ENCODE peak calls at places on chromosomes 7 and 10, in five cellular contexts. C is activated naive CD4-positive, alpha-beta T cell treated with anti-CD3 and anti-CD28 coated beads, Interleukin-2, amount 10 ng/mL, durations not matched to agents 7 days and 5 days; H is AG20443; D is WTC11; P is iPS-NIHi11. Y is an unnamed sample.

GRCh38 chr10:99235872-99236626 is 397 bp upstream of the HPSE2 start:
- DNase-seq in H (peak; percentile 35), C (no peak), P (peak; percentile 78), D (peak; percentile 58), Y (no peak)

GRCh38 chr7:131077735-131078134 is 249.9 kb upstream of the MKLN1 start:
- DNase-seq in P (no peak), H (no peak), D (no peak), C (no peak), Y (no peak)

GRCh38 chr10:95451568-95452524 is 109.3 kb downstream of the SORBS1 start:
- DNase-seq in C (no peak), P (no peak), D (no peak), H (no peak), Y (no peak)

GRCh38 chr7:134826105-134826504 is 46.7 kb downstream of the CALD1 start:
- DNase-seq in H (peak; percentile 58), D (no peak), C (no peak), P (peak; percentile 17), Y (no peak)

GRCh38 chr7:129670636-129671035 is 59.1 kb downstream of the NRF1 start:
- DNase-seq in P (no peak), H (no peak), C (no peak), D (no peak), Y (no peak)

GRCh38 chr7:37719077-37719476 is 35.5 kb downstream of the GPR141 start:
- DNase-seq in P (no peak), D (no peak), H (no peak), C (no peak), Y (no peak)

GRCh38 chr7:93043393-93043985 is 74.3 kb downstream of the SAMD9 start:
- DNase-seq in P (peak; percentile 61), D (peak; percentile 67), C (no peak), H (peak; percentile 87), Y (no peak)

GRCh38 chr10:22733992-22734391 is 19.6 kb upstream of the PIP4K2A start:
- DNase-seq in H (no peak), P (no peak), D (no peak), C (no peak), Y (no peak)

GRCh38 chr10:75355706-75356105 is 45.9 kb downstream of the ZNF503 start:
- DNase-seq in D (no peak), P (no peak), H (no peak), C (no peak), Y (no peak)

GRCh38 chr7:78151229-78151628 is 352.7 kb downstream of the PHTF2 start:
- DNase-seq in H (peak; percentile 61), C (no peak), D (no peak), P (no peak), Y (no peak)

GRCh38 chr7:31492086-31492485 is 21.8 kb upstream of the ITPRID1 start:
- DNase-seq in P (no peak), H (no peak), D (no peak), C (no peak), Y (no peak)

GRCh38 chr7:106731637-106732036 is 70.7 kb upstream of the CCDC71L start:
- DNase-seq in D (no peak), P (no peak), C (no peak), H (no peak), Y (no peak)

GRCh38 chr10:125836746-125837145 is 13.4 kb downstream of the BCCIP start:
- DNase-seq in C (no peak), D (no peak), P (no peak), H (no peak), Y (no peak)

GRCh38 chr7:87354749-87355148 is 9.3 kb downstream of the CROT start:
- DNase-seq in D (no peak), H (no peak), P (no peak), C (no peak), Y (no peak)

GRCh38 chr10:63940277-63940972 is 419.2 kb downstream of the REEP3 start:
- DNase-seq in H (no peak), D (no peak), C (no peak), P (no peak), Y (no peak)

Y was measured in NCI-H510A.